ENCODE peak calls at places on chromosomes 11 and 22, in four cellular contexts. R, B, D and Z are unnamed samples.

GRCh38 chr11:19892387-19892786 is 179.8 kb downstream of the NAV2 start:
- DNase-seq in R (no peak), B (no peak), D (no peak), Z (no peak)

GRCh38 chr11:69292221-69292648 is 1.7 kb upstream of the MYEOV start:
- DNase-seq in R (peak; percentile 34), B (no peak), D (no peak), Z (no peak)

GRCh38 chr11:1792461-1792860 is 28.7 kb upstream of the CTSD start:
- DNase-seq in R (no peak), B (no peak), D (no peak), Z (no peak)

GRCh38 chr11:27293500-27294417 is 69.3 kb downstream of the CCDC34 start:
- DNase-seq in R (peak; percentile 73), B (peak; percentile 58), D (no peak), Z (no peak)

GRCh38 chr11:13561860-13562259 is 66.1 kb upstream of the PTH start:
- DNase-seq in R (no peak), B (no peak), D (no peak), Z (no peak)

GRCh38 chr11:135035282-135035681 is 623.2 kb upstream of the B3GAT1 start:
- DNase-seq in R (no peak), B (no peak), D (no peak), Z (no peak)

GRCh38 chr22:46090051-46090591 is 60.2 kb upstream of the PPARA start:
- DNase-seq in R (no peak), B (no peak), D (no peak), Z (no peak)

GRCh38 chr22:30968015-30968923 is at the start of gene MORC2:
- DNase-seq in R (no peak), B (no peak), D (no peak), Z (peak; percentile 76)

GRCh38 chr11:47384498-47384897 is 6.2 kb upstream of the SPI1 start:
- DNase-seq in R (no peak), B (no peak), D (no peak), Z (no peak)